ENCODE peak calls at places on chromosome 3, in four cellular contexts. C is mammary epithelial cell, S is ovary, T is heart right ventricle. B is an unnamed sample.

GRCh38 chr3:3699407-3699806 is 99.8 kb upstream of the LRRN1 start:
- DNase-seq in C (no peak), T (no peak), S (no peak), B (no peak)

GRCh38 chr3:159824341-159824740 is 164.3 kb upstream of the IL12A start:
- DNase-seq in C (peak; percentile 88), S (no peak), T (no peak), B (peak; percentile 13)

GRCh38 chr3:86797946-86798345 is 193.0 kb downstream of the VGLL3 start:
- DNase-seq in S (no peak), C (no peak), T (no peak), B (no peak)

GRCh38 chr3:24533557-24534193 is 39.0 kb upstream of the THRB start:
- DNase-seq in C (no peak), S (no peak), T (no peak), B (no peak)

GRCh38 chr3:142269777-142270176 is 44.4 kb upstream of the GK5 start:
- DNase-seq in S (no peak), T (no peak), C (no peak), B (no peak)

GRCh38 chr3:8981700-8982099 is 18.4 kb upstream of the RAD18 start:
- DNase-seq in S (no peak), T (no peak), C (no peak), B (no peak)

GRCh38 chr3:52072020-52072419 is 15.6 kb upstream of the DUSP7 start:
- DNase-seq in C (no peak), T (no peak), S (no peak), B (no peak)

GRCh38 chr3:21801631-21802030 is 50.6 kb upstream of the ZNF385D start:
- DNase-seq in S (no peak), C (no peak), T (no peak), B (no peak)

GRCh38 chr3:194488007-194488742 is 1.4 kb upstream of the ATP13A3 start:
- DNase-seq in S (no peak), T (no peak), C (peak; percentile 69), B (no peak)

GRCh38 chr3:127445581-127446368 is 144.8 kb downstream of the TPRA1 start:
- DNase-seq in C (peak; percentile 37), S (peak; percentile 3), T (no peak), B (peak; percentile 9)
- TF ChIP-seq CTCF in C (no peak), S (no peak), T (no peak), B (no peak)

GRCh38 chr3:108820586-108820985 is 2.0 kb upstream of the TRAT1 start:
- DNase-seq in C (no peak), S (no peak), T (no peak), B (no peak)
- H3K4me3 ChIP-seq in C (no peak overlapping the region), S (no peak overlapping the region), T (no peak overlapping the region), B (no peak overlapping the region)

GRCh38 chr3:45353070-45353469 is 35.3 kb upstream of the LARS2 start:
- DNase-seq in C (no peak), T (no peak), S (no peak), B (no peak)
- TF ChIP-seq CTCF in C (no peak), T (no peak), S (no peak), B (no peak)

GRCh38 chr3:118987466-118987865 is 47.2 kb downstream of the IGSF11 start:
- DNase-seq in S (peak; percentile 83), C (no peak), T (peak; percentile 58), B (peak; percentile 90)
- H3K4me3 ChIP-seq in S (no peak overlapping the region), C (no peak overlapping the region), T (no peak overlapping the region), B (no peak overlapping the region)

GRCh38 chr3:100067589-100067988 is 46.7 kb downstream of the FILIP1L start:
- DNase-seq in C (no peak), T (no peak), S (no peak), B (no peak)
- TF ChIP-seq CTCF in C (no peak), T (no peak), S (no peak), B (no peak)

B was measured in body of pancreas.